ENCODE peak calls at places on chromosomes 11 and 22, in nine cellular contexts. K, F, H, V, M, Y, J, O and S are unnamed samples.
A peak's percentile ranks its signal among the peaks of the same experiment; 100 is the strongest.

GRCh38 chr11:68328374-68329091 is 16.1 kb downstream of the LRP5 start:
- DNase-seq in O (no peak), F (peak; percentile 54), M (no peak), H (peak; percentile 45), J (peak; percentile 56), K (no peak), V (no peak), Y (peak; percentile 61), S (peak; percentile 89)

GRCh38 chr11:10379871-10380568 is 75.0 kb upstream of the AMPD3 start:
- DNase-seq in V (no peak), M (no peak), F (no peak), Y (no peak), K (no peak), H (no peak), O (no peak), J (peak; percentile 67), S (no peak)

GRCh38 chr11:27916541-27917100 is 191.3 kb downstream of the KIF18A start:
- DNase-seq in M (no peak), F (no peak), Y (no peak), K (no peak), J (no peak), V (no peak), O (no peak), H (no peak), S (no peak)

GRCh38 chr11:9619004-9619403 is 44.9 kb upstream of the SWAP70 start:
- DNase-seq in H (no peak), M (no peak), J (no peak), O (no peak), Y (no peak), F (no peak), K (no peak), V (no peak), S (no peak)

GRCh38 chr22:25478573-25478972 is 85.9 kb upstream of the GRK3 start:
- DNase-seq in Y (no peak), M (no peak), V (no peak), F (no peak), J (no peak), O (no peak), H (no peak), K (no peak), S (peak; percentile 2)

GRCh38 chr11:11916981-11917399 is 75.2 kb downstream of the USP47 start:
- DNase-seq in J (peak; percentile 89), Y (no peak), V (no peak), O (peak; percentile 81), H (no peak), M (peak; percentile 30), K (no peak), F (no peak), S (no peak)

GRCh38 chr22:23100124-23100801 is 29.9 kb downstream of the GNAZ start:
- DNase-seq in J (no peak), K (no peak), O (no peak), V (no peak), H (no peak), M (no peak), Y (no peak), F (no peak), S (no peak)

GRCh38 chr22:17518379-17518778 is 44.9 kb upstream of the SLC25A18 start:
- DNase-seq in F (no peak), V (no peak), O (no peak), M (no peak), H (no peak), J (no peak), Y (no peak), K (no peak), S (no peak)

GRCh38 chr11:67320011-67320410 is 16.7 kb downstream of the SSH3 start:
- DNase-seq in Y (no peak), F (no peak), K (no peak), O (no peak), J (no peak), H (no peak), M (no peak), V (no peak), S (no peak)

GRCh38 chr11:6646631-6647281 is 8.9 kb downstream of the DCHS1 start:
- DNase-seq in J (peak; percentile 54), H (no peak), Y (no peak), M (no peak), F (peak; percentile 67), K (no peak), O (no peak), V (no peak), S (no peak)

GRCh38 chr11:1767399-1768140 is 3.8 kb upstream of the CTSD start:
- DNase-seq in M (no peak), Y (no peak), V (no peak), K (peak; percentile 79), F (no peak), J (no peak), H (no peak), O (no peak), S (no peak)

GRCh38 chr22:39292561-39293074 is 26.8 kb downstream of the RPL3 start:
- DNase-seq in J (peak; percentile 97), K (peak; percentile 97), F (no peak), O (peak; percentile 96), M (peak; percentile 80), V (no peak), H (peak; percentile 81), Y (peak; percentile 95), S (peak; percentile 93)

GRCh38 chr11:34565417-34566208 is 52.0 kb upstream of the ELF5 start:
- DNase-seq in V (no peak), K (no peak), Y (no peak), H (peak; percentile 58), M (no peak), J (no peak), O (no peak), F (no peak), S (peak; percentile 70)

GRCh38 chr11:73784080-73784634 is 3.5 kb upstream of the MRPL48 start:
- DNase-seq in Y (peak; percentile 43), H (no peak), O (no peak), F (no peak), K (no peak), M (no peak), V (no peak), J (no peak), S (no peak)

GRCh38 chr11:116925050-116925449 is 87.6 kb upstream of the APOA1 start:
- DNase-seq in O (no peak), Y (no peak), F (no peak), M (no peak), V (no peak), J (no peak), H (no peak), K (no peak), S (no peak)

GRCh38 chr22:36701941-36702640 is 1.5 kb downstream of the CACNG2 start:
- DNase-seq in F (no peak), Y (no peak), M (no peak), O (no peak), H (no peak), V (no peak), K (no peak), J (no peak), S (no peak)

GRCh38 chr11:119989422-119989821 is 148.5 kb downstream of the TRIM29 start:
- DNase-seq in V (no peak), J (no peak), F (no peak), O (no peak), Y (no peak), K (peak; percentile 4), M (no peak), H (no peak), S (no peak)

GRCh38 chr22:46078241-46079092 is 71.9 kb upstream of the PPARA start:
- DNase-seq in O (no peak), H (no peak), K (peak; percentile 90), F (no peak), Y (peak; percentile 84), V (no peak), M (no peak), J (peak; percentile 34), S (no peak)

GRCh38 chr11:30586251-30587144 is at the start of gene MPPED2:
- DNase-seq in M (no peak), H (peak; percentile 83), V (no peak), J (no peak), O (no peak), Y (peak; percentile 2), K (peak; percentile 81), F (no peak), S (no peak)

GRCh38 chr11:8832571-8833260 is 78.3 kb upstream of the AKIP1 start:
- DNase-seq in O (no peak), F (no peak), Y (peak; percentile 61), V (no peak), M (no peak), J (peak; percentile 74), H (no peak), K (no peak), S (no peak)

GRCh38 chr11:119340335-119341221 is at the start of gene C1QTNF5:
- DNase-seq in H (no peak), K (peak; percentile 84), O (no peak), V (no peak), J (peak; percentile 95), F (no peak), Y (no peak), M (no peak), S (no peak)

GRCh38 chr11:118153516-118153915 is 893 bp upstream of the SCN4B start:
- DNase-seq in V (no peak), F (no peak), J (no peak), Y (no peak), O (no peak), H (no peak), K (no peak), M (no peak), S (no peak)

GRCh38 chr22:20316217-20316843 is 3.5 kb downstream of the DGCR6L start:
- DNase-seq in H (no peak), V (no peak), J (no peak), F (no peak), Y (no peak), K (no peak), O (no peak), M (no peak), S (no peak)